ENCODE peak calls at places on chromosomes 6 and 20, in four cellular contexts. N is suprapubic skin, W is GM06990, Z is astrocyte of the spinal cord. E is an unnamed sample.

GRCh38 chr6:121627761-121628160 is 192.3 kb downstream of the GJA1 start:
- DNase-seq in N (no peak), W (no peak), Z (no peak), E (no peak)

GRCh38 chr20:23203951-23204730 is 118.0 kb upstream of the CD93 start:
- DNase-seq in N (no peak), W (no peak), Z (no peak), E (no peak)

GRCh38 chr20:52524865-52525264 is 333.3 kb upstream of the ZFP64 start:
- DNase-seq in N (no peak), W (no peak), Z (peak), E (no peak)

GRCh38 chr6:52726741-52727535 is 36.3 kb downstream of the GSTA2 start:
- DNase-seq in N (no peak), W (no peak), Z (no peak), E (no peak)

GRCh38 chr6:129966125-129966524 is 52.3 kb upstream of the L3MBTL3 start:
- DNase-seq in N (no peak), W (no peak), Z (no peak), E (no peak)

GRCh38 chr6:34132486-34133185 is 13.3 kb downstream of the GRM4 start:
- DNase-seq in N (no peak), W (no peak), Z (peak), E (peak)

GRCh38 chr6:44041461-44042260 is 85.6 kb downstream of the MRPL14 start:
- DNase-seq in N (peak), W (no peak), Z (peak), E (no peak)

GRCh38 chr6:149237464-149237863 is 80.0 kb upstream of the TAB2 start:
- DNase-seq in N (no peak), W (no peak), Z (no peak), E (no peak)

GRCh38 chr6:160513836-160514235 is 150.2 kb downstream of the LPA start:
- DNase-seq in N (no peak), W (no peak), Z (no peak), E (no peak)

GRCh38 chr6:26420607-26421235 is 18.6 kb downstream of the BTN3A1 start:
- DNase-seq in N (no peak), W (no peak), Z (peak), E (no peak)

GRCh38 chr20:41601742-41602141 is 16.4 kb downstream of the CHD6 start:
- DNase-seq in N (no peak), W (no peak), Z (no peak), E (no peak)

GRCh38 chr20:21365771-21366170 is 31.6 kb downstream of the NKX2-4 start:
- DNase-seq in N (no peak), W (no peak), Z (no peak), E (no peak)

GRCh38 chr6:170263410-170263809 is 27.5 kb downstream of the DLL1 start:
- DNase-seq in N (no peak), W (no peak), Z (no peak), E (no peak)

GRCh38 chr6:159935633-159936032 is 33.2 kb upstream of the IGF2R start:
- DNase-seq in N (no peak), W (no peak), Z (peak), E (no peak)

GRCh38 chr20:58604410-58604881 is 46.6 kb upstream of the STX16 start:
- DNase-seq in N (no peak), W (no peak), Z (no peak), E (no peak)

GRCh38 chr6:151284012-151284411 is 44.2 kb downstream of the AKAP12 start:
- DNase-seq in N (no peak), W (peak), Z (no peak), E (no peak)

GRCh38 chr20:59822291-59823029 is 111.0 kb downstream of the SYCP2 start:
- DNase-seq in N (peak), W (no peak), Z (no peak), E (no peak)

GRCh38 chr6:89828988-89829590 is 591 bp upstream of the CASP8AP2 start:
- DNase-seq in N (no peak), W (no peak), Z (no peak), E (no peak)

GRCh38 chr6:137297887-137298286 is 78.7 kb upstream of the IFNGR1 start:
- DNase-seq in N (no peak), W (no peak), Z (peak), E (no peak)

GRCh38 chr20:48604426-48604825 is 223.4 kb downstream of the PREX1 start:
- DNase-seq in N (peak), W (no peak), Z (no peak), E (no peak)

GRCh38 chr6:150937126-150937906 is 71.8 kb downstream of the MTHFD1L start:
- DNase-seq in N (no peak), W (no peak), Z (no peak), E (no peak)

GRCh38 chr6:107704377-107705013 is 119.6 kb downstream of the SCML4 start:
- DNase-seq in N (no peak), W (no peak), Z (peak), E (no peak)

GRCh38 chr6:157187182-157188093 is 135.9 kb downstream of the TMEM242 start:
- DNase-seq in N (no peak), W (no peak), Z (peak), E (no peak)

GRCh38 chr20:36101201-36101600 is 53.3 kb upstream of the EPB41L1 start:
- DNase-seq in N (no peak), W (no peak), Z (no peak), E (no peak)

GRCh38 chr6:137873273-137873762 is 6.3 kb downstream of the TNFAIP3 start:
- DNase-seq in N (peak), W (peak), Z (peak), E (no peak)

GRCh38 chr6:150072201-150072600 is 3.3 kb upstream of the ULBP3 start:
- DNase-seq in N (peak), W (no peak), Z (no peak), E (no peak)

GRCh38 chr6:41602422-41602743 is 35.9 kb upstream of the MDFI start:
- DNase-seq in N (peak), W (no peak), Z (no peak), E (no peak)

GRCh38 chr20:9200620-9201019 is 131.7 kb downstream of the PLCB4 start:
- DNase-seq in N (no peak), W (no peak), Z (peak), E (no peak)

GRCh38 chr6:35710241-35710847 is 21.6 kb upstream of the FKBP5 start:
- DNase-seq in N (no peak), W (no peak), Z (peak), E (no peak)

GRCh38 chr6:3389390-3390167 is 67.3 kb downstream of the SLC22A23 start:
- DNase-seq in N (peak), W (no peak), Z (peak), E (no peak)

GRCh38 chr6:37923514-37923913 is 104.0 kb downstream of the ZFAND3 start:
- DNase-seq in N (no peak), W (no peak), Z (no peak), E (no peak)

GRCh38 chr20:49888341-49889244 is 26.7 kb downstream of the SPATA2 start:
- DNase-seq in N (peak), W (no peak), Z (peak), E (no peak)

DNA sequence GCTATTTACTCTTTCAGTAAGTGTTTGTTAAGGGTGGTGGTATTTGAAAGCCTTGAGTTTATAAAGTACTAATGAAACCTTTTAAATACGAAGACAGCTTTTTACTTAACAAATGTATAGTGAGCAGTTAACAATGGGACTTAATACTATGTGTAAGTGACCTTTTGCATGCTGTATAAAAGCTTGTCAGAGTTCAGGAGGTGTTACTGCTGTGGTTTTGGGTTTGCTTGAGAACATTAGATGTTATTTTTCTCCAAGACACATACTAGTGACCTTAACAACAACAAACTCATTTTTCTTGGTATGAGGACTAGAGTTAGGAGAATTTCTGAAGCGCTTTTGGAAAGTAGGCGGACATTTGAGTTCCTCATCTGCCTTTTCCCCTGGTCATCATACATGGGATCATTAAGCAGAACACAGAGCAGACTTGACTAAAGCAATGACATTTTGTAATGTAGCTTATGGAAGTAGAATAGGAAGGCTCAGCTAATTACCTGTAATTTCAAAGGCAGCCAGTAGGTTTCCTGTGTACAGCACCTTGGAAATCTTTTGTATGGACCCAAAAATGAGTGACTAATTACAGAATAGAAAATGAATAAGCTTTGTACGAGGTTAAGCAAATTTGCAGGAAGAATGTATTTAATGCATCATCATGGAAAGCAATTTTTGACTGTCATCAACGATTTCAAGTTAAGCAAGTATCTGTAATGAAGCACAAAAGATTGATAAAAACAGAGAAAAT is 14.1 kb downstream of the CDYL start:
- DNase-seq in N (no peak), W (no peak), Z (no peak), E (no peak)
- TF ChIP-seq CTCF in N (no peak), W (peak), Z (no peak), E (peak)

GRCh38 chr6:113184291-113184690 is 672.9 kb upstream of the MARCKS start:
- DNase-seq in N (no peak), W (no peak), Z (peak), E (no peak)
- TF ChIP-seq CTCF in N (no peak), W (no peak), Z (peak), E (no peak)

GRCh38 chr6:139291813-139292619 is at the start of gene TXLNB:
- DNase-seq in N (peak), W (peak), Z (peak), E (peak)
- TF ChIP-seq CTCF in N (no peak), W (no peak), Z (no peak), E (no peak)

DNA sequence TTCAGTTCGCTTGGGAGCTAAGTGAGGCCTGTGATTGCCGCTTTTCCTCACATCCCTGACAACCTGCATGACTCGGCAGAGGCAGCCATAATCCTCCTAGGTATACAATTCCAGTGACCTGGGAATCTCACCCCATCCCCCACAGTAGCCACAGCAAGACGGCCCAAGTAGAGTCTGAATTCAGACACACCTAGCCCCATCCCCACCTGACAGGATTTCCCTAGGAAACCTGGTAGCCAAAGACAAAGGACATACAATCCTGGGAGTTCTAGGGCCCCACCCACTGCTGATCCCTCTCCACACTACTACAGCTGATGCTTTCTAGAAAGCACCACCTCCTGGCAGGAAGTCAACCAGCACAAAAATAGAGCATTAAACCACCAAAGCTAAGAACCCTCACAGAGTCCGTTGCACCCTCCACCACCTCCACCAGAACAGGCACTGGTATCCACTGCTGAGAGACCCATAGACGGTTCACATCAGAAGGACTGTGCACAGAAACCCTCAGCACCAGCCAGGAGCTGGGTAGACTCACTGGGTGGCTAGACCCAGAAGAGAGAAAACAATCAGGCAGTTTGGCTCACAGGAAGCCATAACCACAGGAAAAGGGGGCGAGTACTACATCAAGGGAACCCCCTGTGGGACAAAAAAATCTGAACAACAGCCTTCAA is 17.9 kb upstream of the RUNX2 start:
- DNase-seq in N (no peak), W (no peak), Z (no peak), E (no peak)
- TF ChIP-seq CTCF in N (no peak), W (no peak), Z (no peak), E (no peak)

DNA sequence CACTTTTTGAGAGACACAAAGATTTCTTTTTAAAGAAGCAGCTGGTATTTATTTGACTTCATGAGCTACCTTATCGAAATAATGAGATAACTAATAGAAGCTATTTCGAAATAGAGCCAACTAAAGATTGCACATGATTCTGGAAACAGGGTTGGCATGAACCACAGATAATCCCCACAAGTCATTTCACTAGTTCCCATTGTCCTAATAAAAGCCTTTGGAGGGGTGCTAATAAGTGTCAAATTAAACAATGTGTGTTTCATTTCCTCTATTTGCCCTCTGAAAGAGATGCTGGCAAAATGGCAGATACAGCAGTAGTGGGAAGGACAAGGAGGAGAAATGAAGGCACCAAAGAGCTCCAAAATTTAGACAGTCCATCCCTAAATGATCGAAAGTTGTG is 78.6 kb upstream of the RIPOR2 start:
- DNase-seq in N (no peak), W (no peak), Z (no peak), E (no peak)
- TF ChIP-seq CTCF in N (no peak), W (no peak), Z (no peak), E (no peak)